ENCODE peak calls at places on chromosomes 4 and X, in eight cellular contexts. D, Q, V, M, Z, F, W and Y are unnamed samples. For H3K4me1, the result is how much of the 10 kb centered on the place peaks cover.

GRCh38 chr4:38785901-38786402 is 3.2 kb upstream of the TLR10 start:
- DNase-seq in Q (no peak), M (no peak), F (no peak), V (no peak), D (no peak), Z (no peak), W (peak), Y (no peak)

GRCh38 chr4:155099231-155099630 is 109.2 kb upstream of the NPY2R start:
- DNase-seq in W (no peak), F (no peak), Q (no peak), M (no peak), Z (no peak), V (peak), D (no peak), Y (no peak)

GRCh38 chr4:74873545-74874295 is 59.2 kb upstream of the PARM1 start:
- DNase-seq in F (no peak), D (no peak), W (peak), Q (no peak), V (peak), Z (no peak), M (no peak), Y (no peak)

GRCh38 chrX:72306085-72306801 is 529 bp upstream of the CITED1 start:
- DNase-seq in M (no peak), F (no peak), Q (peak), D (peak), V (peak), Z (no peak), W (peak), Y (no peak)

GRCh38 chrX:54641530-54641929 is 111.5 kb downstream of the GNL3L start:
- DNase-seq in M (no peak), Z (no peak), V (peak), Q (no peak), F (peak), W (no peak), D (peak), Y (peak)

GRCh38 chr4:10577018-10577417 is 107.5 kb downstream of the CLNK start:
- DNase-seq in F (peak), W (no peak), D (no peak), Z (no peak), M (no peak), V (no peak), Q (no peak), Y (no peak)

GRCh38 chr4:3440011-3440410 is 1.8 kb upstream of the HGFAC start:
- DNase-seq in V (no peak), M (no peak), W (no peak), F (no peak), D (no peak), Z (no peak), Q (no peak), Y (no peak)

GRCh38 chr4:10034136-10034535 is 12.8 kb upstream of the SLC2A9 start:
- DNase-seq in F (no peak), Z (no peak), D (peak), M (no peak), Q (no peak), W (no peak), V (peak), Y (no peak)

GRCh38 chr4:183328832-183329231 is 6.6 kb upstream of the CLDN24 start:
- DNase-seq in Z (no peak), Q (peak), V (no peak), M (peak), D (peak), W (peak), F (no peak), Y (no peak)

GRCh38 chr4:72971572-72971971 is 97.9 kb downstream of the COX18 start:
- DNase-seq in Z (no peak), Q (no peak), W (peak), D (peak), F (no peak), M (peak), V (no peak), Y (peak)

GRCh38 chr4:1783970-1784369 is 9.1 kb upstream of the FGFR3 start:
- DNase-seq in W (no peak), D (no peak), Z (no peak), Q (no peak), M (no peak), V (no peak), F (no peak), Y (no peak)

GRCh38 chr4:4409416-4410115 is 22.7 kb downstream of the NSG1 start:
- DNase-seq in D (no peak), Q (no peak), W (no peak), F (no peak), M (no peak), V (no peak), Z (no peak), Y (no peak)

GRCh38 chr4:168387091-168387490 is 68.5 kb upstream of the DDX60 start:
- DNase-seq in Z (no peak), M (no peak), W (no peak), V (no peak), F (no peak), Q (no peak), D (no peak), Y (no peak)

GRCh38 chr4:14023901-14024300 is 396.4 kb upstream of the BOD1L1 start:
- DNase-seq in W (no peak), D (no peak), F (no peak), Z (no peak), M (no peak), V (no peak), Q (no peak), Y (no peak)

GRCh38 chrX:41781500-41781899 is 57.5 kb downstream of the GPR82 start:
- DNase-seq in Z (no peak), M (peak), F (peak), Q (peak), W (peak), V (no peak), D (peak), Y (peak)

GRCh38 chr4:105061136-105061696 is 85.5 kb upstream of the TET2 start:
- DNase-seq in V (peak), F (peak), W (no peak), Q (peak), M (peak), D (peak), Z (no peak), Y (peak)

GRCh38 chr4:105060628-105061027 is 86.0 kb upstream of the TET2 start:
- DNase-seq in F (no peak), Q (no peak), V (no peak), D (peak), W (no peak), M (peak), Z (no peak), Y (peak)

GRCh38 chr4:105058177-105058812 is 88.4 kb upstream of the TET2 start:
- DNase-seq in D (peak), M (peak), Q (no peak), W (peak), V (no peak), F (no peak), Z (no peak), Y (peak)

GRCh38 chr4:105059337-105059736 is 87.3 kb upstream of the TET2 start:
- DNase-seq in F (no peak), V (no peak), W (no peak), Q (no peak), M (no peak), Z (no peak), D (peak), Y (peak)

GRCh38 chr4:105057370-105058096 is 89.1 kb upstream of the TET2 start:
- DNase-seq in V (no peak), Z (no peak), Q (no peak), W (peak), M (no peak), F (no peak), D (no peak), Y (no peak)
- H3K4me1 ChIP-seq in V (under half), Z (under half), Q (under half), W (under half), M (under half), F (under half), D (under half), Y (under half)

DNA sequence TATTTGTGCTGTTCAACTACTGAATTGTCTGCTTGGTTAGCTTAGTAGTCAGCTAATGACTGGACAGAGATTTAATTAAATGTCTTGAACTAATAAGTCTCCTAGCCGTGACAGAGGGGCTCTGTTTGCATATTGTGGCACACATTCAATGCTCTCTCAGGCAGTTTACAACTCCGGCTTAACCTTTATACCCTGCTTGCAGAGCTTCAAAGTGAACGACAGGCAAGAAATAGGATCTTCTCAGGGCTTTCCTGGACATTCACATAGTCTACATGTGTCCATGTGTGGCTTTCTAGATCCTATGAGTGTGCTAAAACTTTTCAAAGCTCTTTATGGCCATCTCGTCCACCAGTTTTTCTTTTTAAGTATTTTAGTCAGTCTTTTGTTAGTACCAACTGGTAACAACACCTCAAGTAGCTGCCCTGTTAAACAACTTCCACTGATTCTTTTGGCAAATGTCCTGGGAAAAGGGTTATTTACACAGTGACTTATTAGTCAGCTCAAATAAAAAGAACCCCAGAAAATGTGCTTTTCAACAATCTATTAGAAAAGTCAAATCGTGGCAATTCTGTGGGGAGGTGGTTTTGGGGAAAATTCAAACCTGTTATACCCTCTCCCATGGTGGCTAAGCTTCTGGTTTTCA is 28.6 kb downstream of the OR13H1 start:
- DNase-seq in M (no peak), D (peak), Q (peak), Z (no peak), V (no peak), W (peak), F (no peak), Y (no peak)
- H3K4me3 ChIP-seq in M (no peak), D (no peak), Q (no peak), Z (no peak), V (no peak), W (no peak), F (no peak), Y (no peak)

GRCh38 chr4:76979236-76979635 is 29.7 kb downstream of the SEPTIN11 start:
- DNase-seq in F (no peak), Q (no peak), M (no peak), D (no peak), Z (no peak), V (no peak), W (no peak), Y (no peak)
- H3K4me1 ChIP-seq in F (under half), Q (half or more), M (under half), D (under half), Z (under half), V (under half), W (under half), Y (under half)

GRCh38 chr4:42360158-42360557 is 37.1 kb upstream of the SHISA3 start:
- DNase-seq in Q (no peak), Z (no peak), V (no peak), M (no peak), F (no peak), W (no peak), D (no peak), Y (no peak)
- H3K4me3 ChIP-seq in Q (no peak), Z (no peak), V (peak), M (no peak), F (no peak), W (peak), D (peak), Y (no peak)

DNA sequence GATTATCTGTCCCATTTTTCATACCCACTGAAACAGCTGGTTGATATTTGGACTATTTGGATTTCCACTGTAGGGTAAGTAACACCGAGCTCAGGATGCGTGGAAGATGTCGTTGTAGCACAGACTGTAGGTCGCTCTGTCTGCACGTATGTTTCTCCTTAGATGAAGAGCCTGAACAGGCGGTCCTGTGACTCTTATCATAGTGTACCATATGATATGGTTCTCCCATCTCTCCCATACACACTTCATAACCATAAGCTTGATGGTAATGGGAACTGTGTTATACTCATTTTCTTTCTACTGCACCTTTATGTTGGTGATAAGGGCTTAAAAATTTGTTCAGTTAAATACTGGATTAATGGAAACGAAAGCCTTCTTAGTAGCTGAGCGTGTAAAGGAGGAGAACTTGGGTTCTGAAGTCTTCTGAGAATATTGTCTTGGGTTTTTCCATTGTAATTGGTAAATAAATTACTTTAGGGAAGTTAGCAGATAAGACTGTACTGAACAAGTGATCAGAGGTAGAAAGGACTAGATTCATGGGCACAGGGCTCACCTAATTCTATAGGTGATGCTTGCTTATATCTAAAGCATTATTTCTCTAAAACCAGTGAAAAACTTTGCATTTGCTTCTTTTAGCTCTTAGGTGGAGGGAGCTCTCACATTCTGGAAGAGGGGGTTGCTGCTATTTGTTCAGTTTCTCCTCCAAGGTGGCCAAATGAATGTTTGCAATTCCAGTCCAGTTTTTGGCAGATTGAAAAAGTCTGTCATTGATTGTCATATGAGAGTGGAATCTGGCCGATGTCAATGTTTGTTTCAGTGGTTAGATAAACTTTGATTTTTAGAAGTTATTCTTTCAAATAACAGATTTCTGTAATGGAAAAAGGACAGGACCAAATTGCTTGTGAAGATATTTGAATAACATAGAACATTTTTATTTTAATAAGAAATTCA is 15.8 kb downstream of the SMAD1 start:
- DNase-seq in F (no peak), D (no peak), Z (no peak), W (no peak), V (no peak), Q (no peak), M (no peak), Y (no peak)
- H3K4me1 ChIP-seq in F (half or more), D (under half), Z (under half), W (under half), V (under half), Q (under half), M (under half), Y (under half)